ENCODE peak calls at places on chromosome 11, in six cellular contexts. T is transverse colon, D is cardiac fibroblast, C is A549, A is Calu3, S is tibial artery. L is an unnamed sample.

GRCh38 chr11:58301576-58301975 is 33.5 kb upstream of the OR10W1 start:
- DNase-seq in D (no peak), T (no peak), A (no peak), S (no peak), C (no peak), L (no peak)

GRCh38 chr11:77589521-77590193 is at the start of gene AQP11:
- DNase-seq in A (peak), D (peak), C (peak), T (peak), S (peak), L (peak)

GRCh38 chr11:44920451-44920850 is 30.2 kb downstream of the TP53I11 start:
- DNase-seq in S (no peak), D (no peak), T (no peak), C (no peak), A (no peak), L (no peak)

GRCh38 chr11:72354356-72355115 is 79.8 kb downstream of the CLPB start:
- DNase-seq in D (no peak), T (no peak), A (peak), C (peak), S (no peak), L (no peak)

GRCh38 chr11:31702966-31703365 is 108.2 kb downstream of the PAX6 start:
- DNase-seq in A (no peak), D (no peak), S (no peak), C (peak), T (no peak), L (no peak)

GRCh38 chr11:2142300-2142759 is 3.1 kb upstream of the IGF2 start:
- DNase-seq in C (no peak), D (peak), T (no peak), S (no peak), A (no peak), L (no peak)

GRCh38 chr11:19844806-19845205 is 132.2 kb downstream of the NAV2 start:
- DNase-seq in C (no peak), T (no peak), S (no peak), D (no peak), A (no peak), L (no peak)

GRCh38 chr11:2672553-2673249 is 27.1 kb downstream of the KCNQ1OT1 start:
- DNase-seq in S (peak), C (no peak), A (no peak), T (no peak), D (no peak), L (no peak)

GRCh38 chr11:12818333-12819015 is 144.3 kb downstream of the TEAD1 start:
- DNase-seq in T (no peak), A (no peak), C (no peak), S (no peak), D (peak), L (no peak)

GRCh38 chr11:96185220-96185768 is 157.7 kb downstream of the MAML2 start:
- DNase-seq in A (no peak), C (no peak), D (no peak), T (no peak), S (no peak), L (no peak)

GRCh38 chr11:117855452-117855851 is 21.0 kb downstream of the FXYD6 start:
- DNase-seq in T (no peak), C (no peak), D (no peak), A (no peak), S (no peak), L (no peak)

GRCh38 chr11:69049490-69049867 is 747 bp downstream of the TPCN2 start:
- DNase-seq in C (peak), T (no peak), S (no peak), D (no peak), A (no peak), L (no peak)

GRCh38 chr11:123298488-123299447 is 103.7 kb upstream of the CLMP start:
- DNase-seq in T (no peak), C (no peak), D (no peak), S (no peak), A (no peak), L (no peak)

GRCh38 chr11:72683782-72684200 is 9.6 kb upstream of the PDE2A start:
- DNase-seq in T (peak), C (peak), S (peak), A (peak), D (peak), L (peak)

GRCh38 chr11:69576069-69576782 is 64.7 kb upstream of the CCND1 start:
- DNase-seq in S (no peak), D (no peak), C (no peak), A (no peak), T (no peak), L (no peak)

GRCh38 chr11:65572356-65573043 is at the start of gene FAM89B:
- DNase-seq in T (peak), D (peak), S (peak), A (peak), C (peak), L (peak)

GRCh38 chr11:129013737-129014475 is 71.2 kb upstream of the TP53AIP1 start:
- DNase-seq in A (no peak), S (no peak), D (no peak), T (peak), C (no peak), L (no peak)

GRCh38 chr11:57464343-57465181 is 4.2 kb downstream of the RTN4RL2 start:
- DNase-seq in T (no peak), C (no peak), D (no peak), S (no peak), A (no peak), L (no peak)

GRCh38 chr11:131979364-131979763 is 608.9 kb downstream of the NTM start:
- DNase-seq in T (no peak), A (no peak), C (no peak), S (no peak), D (no peak), L (no peak)

GRCh38 chr11:72573380-72573949 is 100.8 kb downstream of the PDE2A start:
- DNase-seq in S (peak), D (peak), A (peak), T (peak), C (peak), L (no peak)

GRCh38 chr11:67006029-67006884 is 16.7 kb upstream of the SYT12 start:
- DNase-seq in C (peak), A (no peak), T (no peak), S (peak), D (no peak), L (no peak)

GRCh38 chr11:44007746-44008501 is 39.9 kb upstream of the ACCSL start:
- DNase-seq in D (no peak), T (no peak), C (no peak), S (peak), A (no peak), L (no peak)

GRCh38 chr11:80054582-80055165 is 613.8 kb upstream of the TENM4 start:
- DNase-seq in S (no peak), A (no peak), T (peak), C (no peak), D (no peak), L (no peak)

GRCh38 chr11:38208951-38209350 is 1610.9 kb upstream of the RAG2 start:
- DNase-seq in C (no peak), A (no peak), S (no peak), D (no peak), T (no peak), L (no peak)

GRCh38 chr11:126084608-126084912 is 21.9 kb upstream of the CDON start:
- DNase-seq in D (no peak), T (no peak), A (no peak), C (no peak), S (no peak), L (peak)

GRCh38 chr11:122170815-122171475 is 54.9 kb upstream of the BLID start:
- DNase-seq in C (no peak), A (no peak), S (no peak), T (no peak), D (no peak), L (no peak)

GRCh38 chr11:110795124-110795624 is 82.9 kb upstream of the ARHGAP20 start:
- DNase-seq in S (no peak), D (peak), A (no peak), C (no peak), T (no peak), L (no peak)

GRCh38 chr11:14418801-14419417 is 59.9 kb upstream of the RRAS2 start:
- DNase-seq in S (no peak), C (peak), A (no peak), T (no peak), D (peak), L (no peak)
- TF ChIP-seq CTCF in S (no peak), C (peak), A (no peak), T (peak), D (peak), L (no peak)

GRCh38 chr11:101083334-101083733 is 46.3 kb downstream of the PGR start:
- DNase-seq in D (no peak), C (no peak), S (no peak), T (no peak), A (no peak), L (no peak)
- TF ChIP-seq CTCF in D (no peak), C (no peak), S (no peak), T (no peak), A (no peak), L (no peak)

GRCh38 chr11:112663947-112664634 is 297.1 kb upstream of the NCAM1 start:
- DNase-seq in A (no peak), D (no peak), C (no peak), T (no peak), S (no peak), L (no peak)
- TF ChIP-seq CTCF in A (no peak), D (no peak), C (no peak), T (no peak), S (no peak), L (no peak)

GRCh38 chr11:34755671-34756070 is 134.8 kb downstream of the EHF start:
- DNase-seq in A (no peak), T (no peak), S (no peak), D (no peak), C (no peak), L (no peak)
- TF ChIP-seq CTCF in A (no peak), T (no peak), S (no peak), D (no peak), C (no peak), L (no peak)

DNA sequence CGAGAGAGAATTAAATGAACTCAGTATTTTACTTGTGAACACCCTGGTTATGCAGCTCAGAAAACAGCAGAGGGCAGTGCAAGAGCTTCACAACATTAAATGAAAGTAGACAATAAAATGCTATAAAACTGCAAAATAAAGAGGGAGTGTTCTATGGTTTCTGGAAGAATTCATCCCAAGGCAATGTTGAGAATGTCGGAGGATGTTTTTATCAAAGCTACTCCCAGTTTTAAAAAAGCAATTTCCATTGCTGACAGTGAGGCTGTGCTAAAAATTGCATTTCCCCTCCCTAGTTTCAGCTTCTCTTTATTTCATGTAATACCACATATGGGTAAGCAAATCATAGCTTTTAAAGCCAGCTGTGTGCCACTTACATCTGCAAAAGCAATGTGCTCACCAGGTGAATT is 296.9 kb downstream of the RAB38 start:
- DNase-seq in D (peak), A (peak), S (no peak), C (no peak), T (no peak), L (no peak)
- TF ChIP-seq CTCF in D (peak), A (no peak), S (peak), C (peak), T (no peak), L (no peak)

L was measured in lung.